ENCODE peak calls at places on chromosomes 13 and 19, in six cellular contexts. T, N, R, F, G and S are unnamed samples.

GRCh38 chr19:7636691-7637373 is at the start of gene STXBP2:
- DNase-seq in N (no peak), F (peak), R (peak), G (peak), T (peak), S (no peak)

GRCh38 chr19:41745761-41746160 is 9.6 kb upstream of the CEACAM6 start:
- DNase-seq in F (no peak), G (no peak), N (no peak), T (no peak), R (no peak), S (no peak)

GRCh38 chr13:41268764-41269163 is 5.4 kb upstream of the MTRF1 start:
- DNase-seq in F (no peak), T (peak), N (no peak), R (no peak), G (no peak), S (no peak)

GRCh38 chr19:29674374-29675119 is 9.3 kb downstream of the PLEKHF1 start:
- DNase-seq in N (no peak), G (no peak), R (no peak), T (no peak), F (no peak), S (no peak)

GRCh38 chr13:46160474-46161066 is 21.4 kb downstream of the LCP1 start:
- DNase-seq in G (peak), T (peak), N (peak), F (peak), R (no peak), S (peak)

GRCh38 chr13:94542917-94543316 is 53.0 kb downstream of the TGDS start:
- DNase-seq in N (no peak), F (no peak), R (no peak), T (no peak), G (no peak), S (no peak)

GRCh38 chr13:32969516-32969941 is 46.7 kb upstream of the KL start:
- DNase-seq in R (peak), F (peak), N (no peak), T (no peak), G (peak), S (peak)

GRCh38 chr19:13623686-13624405 is 117.6 kb upstream of the CACNA1A start:
- DNase-seq in R (no peak), G (no peak), N (no peak), T (peak), F (no peak), S (no peak)

GRCh38 chr13:30654430-30654829 is 36.7 kb downstream of the USPL1 start:
- DNase-seq in T (no peak), G (no peak), N (no peak), F (no peak), R (no peak), S (no peak)

GRCh38 chr19:52640916-52641315 is 2.8 kb upstream of the ZNF83 start:
- DNase-seq in G (no peak), N (no peak), T (peak), R (no peak), F (no peak), S (no peak)

GRCh38 chr19:18785179-18786124 is 5.7 kb downstream of the COMP start:
- DNase-seq in G (no peak), N (no peak), F (peak), T (peak), R (peak), S (no peak)

GRCh38 chr13:107480130-107480529 is 735.2 kb downstream of the LIG4 start:
- DNase-seq in T (no peak), R (no peak), G (peak), F (no peak), N (no peak), S (peak)

GRCh38 chr13:24011266-24011665 is 114.0 kb upstream of the C1QTNF9B start:
- DNase-seq in N (no peak), F (no peak), R (no peak), G (no peak), T (no peak), S (no peak)

GRCh38 chr19:2312819-2313501 is 5.0 kb upstream of the LINGO3 start:
- DNase-seq in R (no peak), N (no peak), T (peak), G (no peak), F (no peak), S (no peak)

GRCh38 chr13:30798776-30799625 is 63.7 kb downstream of the ALOX5AP start:
- DNase-seq in G (no peak), N (no peak), T (no peak), F (no peak), R (no peak), S (no peak)

GRCh38 chr13:43520331-43520730 is 266.4 kb downstream of the ENOX1 start:
- DNase-seq in F (no peak), N (no peak), T (no peak), R (no peak), G (no peak), S (no peak)

GRCh38 chr13:94656766-94657165 is 55.1 kb downstream of the GPR180 start:
- DNase-seq in F (peak), T (peak), N (peak), G (peak), R (no peak), S (peak)

GRCh38 chr19:38395381-38396127 is 7.1 kb downstream of the SPRED3 start:
- DNase-seq in R (no peak), N (no peak), T (no peak), G (no peak), F (peak), S (no peak)

GRCh38 chr19:44588753-44589112 is 24.6 kb upstream of the IGSF23 start:
- DNase-seq in R (no peak), N (no peak), F (no peak), T (no peak), G (peak), S (no peak)

GRCh38 chr19:34118879-34119748 is 53.2 kb upstream of the LSM14A start:
- DNase-seq in T (no peak), F (no peak), R (no peak), G (no peak), N (no peak), S (no peak)

GRCh38 chr19:49488046-49488862 is 846 bp downstream of the RPL13A start:
- DNase-seq in N (no peak), G (no peak), R (no peak), F (no peak), T (peak), S (no peak)

GRCh38 chr19:38975861-38976271 is 324 bp upstream of the FBXO17 start:
- DNase-seq in F (no peak), G (peak), T (peak), N (no peak), R (no peak), S (no peak)

GRCh38 chr19:41882568-41883462 is at the start of gene ARHGEF1:
- DNase-seq in G (no peak), T (peak), R (no peak), N (no peak), F (peak), S (no peak)

GRCh38 chr13:44573790-44574465 is 2.2 kb downstream of the TSC22D1 start:
- DNase-seq in F (no peak), T (peak), R (no peak), G (no peak), N (peak), S (no peak)

GRCh38 chr19:41863209-41863931 is 3.3 kb downstream of the RPS19 start:
- DNase-seq in F (no peak), R (no peak), N (no peak), G (no peak), T (no peak), S (no peak)

GRCh38 chr19:17751103-17751911 is at the start of gene FCHO1:
- DNase-seq in N (no peak), G (no peak), F (peak), R (peak), T (no peak), S (no peak)

GRCh38 chr19:11405846-11406643 is 13.1 kb downstream of the RGL3 start:
- DNase-seq in T (no peak), F (peak), G (no peak), N (no peak), R (no peak), S (no peak)

GRCh38 chr13:114313061-114313860 is 1.0 kb upstream of the CHAMP1 start:
- DNase-seq in T (no peak), R (no peak), F (peak), N (no peak), G (no peak), S (no peak)

GRCh38 chr19:711224-711623 is 2.5 kb downstream of the PALM start:
- DNase-seq in T (no peak), F (no peak), N (no peak), R (no peak), G (no peak), S (no peak)